ENCODE peak calls at places on chromosomes 12 and 14, in five cellular contexts. One of them, this sample, is unnamed.

GRCh38 chr12:24668563-24668962 is 280.3 kb downstream of the BCAT1 start:
- DNase-seq in heart right ventricle: no peak
- DNase-seq in spleen: no peak
- DNase-seq in colonic mucosa: no peak
- DNase-seq in H9: no peak
- DNase-seq in this sample: no peak

GRCh38 chr14:84445486-84445885 is 1084.5 kb upstream of the FLRT2 start:
- DNase-seq in heart right ventricle: no peak
- DNase-seq in spleen: no peak
- DNase-seq in colonic mucosa: no peak
- DNase-seq in H9: no peak
- DNase-seq in this sample: no peak

GRCh38 chr14:26191123-26191522 is 406.7 kb downstream of the NOVA1 start:
- DNase-seq in heart right ventricle: no peak
- DNase-seq in spleen: no peak
- DNase-seq in colonic mucosa: no peak
- DNase-seq in H9: no peak
- DNase-seq in this sample: no peak

GRCh38 chr14:98293527-98293926 is 978.5 kb downstream of the BCL11B start:
- DNase-seq in heart right ventricle: no peak
- DNase-seq in spleen: no peak
- DNase-seq in colonic mucosa: no peak
- DNase-seq in H9: no peak
- DNase-seq in this sample: peak; percentile 32

GRCh38 chr12:60176891-60177290 is 581.1 kb downstream of the SLC16A7 start:
- DNase-seq in heart right ventricle: no peak
- DNase-seq in spleen: no peak
- DNase-seq in colonic mucosa: no peak
- DNase-seq in H9: no peak
- DNase-seq in this sample: no peak

GRCh38 chr14:50659327-50659974 is 8.7 kb downstream of the SAV1 start:
- DNase-seq in heart right ventricle: peak; percentile 21
- DNase-seq in spleen: no peak
- DNase-seq in colonic mucosa: no peak
- DNase-seq in H9: no peak
- DNase-seq in this sample: peak; percentile 78

GRCh38 chr14:85764809-85765208 is 234.9 kb downstream of the FLRT2 start:
- DNase-seq in heart right ventricle: no peak
- DNase-seq in spleen: no peak
- DNase-seq in colonic mucosa: no peak
- DNase-seq in H9: no peak
- DNase-seq in this sample: no peak

GRCh38 chr14:69043598-69044267 is 64.6 kb upstream of the ACTN1 start:
- DNase-seq in heart right ventricle: peak; percentile 33
- DNase-seq in spleen: no peak
- DNase-seq in colonic mucosa: no peak
- DNase-seq in H9: no peak
- DNase-seq in this sample: no peak

GRCh38 chr12:126404293-126404851 is 1339.1 kb downstream of the AACS start:
- DNase-seq in heart right ventricle: no peak
- DNase-seq in spleen: no peak
- DNase-seq in colonic mucosa: no peak
- DNase-seq in H9: no peak
- DNase-seq in this sample: no peak

GRCh38 chr12:113786107-113786506 is 180.0 kb downstream of the RBM19 start:
- DNase-seq in heart right ventricle: no peak
- DNase-seq in spleen: no peak
- DNase-seq in colonic mucosa: no peak
- DNase-seq in H9: no peak
- DNase-seq in this sample: no peak

GRCh38 chr14:80615831-80616230 is 325.7 kb downstream of the CEP128 start:
- DNase-seq in heart right ventricle: no peak
- DNase-seq in spleen: no peak
- DNase-seq in colonic mucosa: no peak
- DNase-seq in H9: no peak
- DNase-seq in this sample: no peak

GRCh38 chr14:88005050-88005481 is at the start of gene GPR65:
- DNase-seq in heart right ventricle: no peak
- DNase-seq in spleen: no peak
- DNase-seq in colonic mucosa: no peak
- DNase-seq in H9: no peak
- DNase-seq in this sample: no peak

GRCh38 chr12:53180931-53181645 is 363 bp upstream of the CSAD start:
- DNase-seq in heart right ventricle: peak; percentile 75
- DNase-seq in spleen: peak; percentile 95
- DNase-seq in colonic mucosa: peak; percentile 72
- DNase-seq in H9: peak; percentile 79
- DNase-seq in this sample: peak; percentile 72

GRCh38 chr14:21924479-21924878 is 250.9 kb upstream of the OR4E1 start:
- DNase-seq in heart right ventricle: no peak
- DNase-seq in spleen: peak; percentile 87
- DNase-seq in colonic mucosa: no peak
- DNase-seq in H9: peak; percentile 46
- DNase-seq in this sample: no peak

GRCh38 chr12:66169221-66170170 is at the start of gene TMBIM4:
- DNase-seq in heart right ventricle: peak; percentile 91
- DNase-seq in spleen: peak; percentile 98
- DNase-seq in colonic mucosa: peak; percentile 91
- DNase-seq in H9: peak; percentile 92
- DNase-seq in this sample: peak; percentile 82

GRCh38 chr12:67648306-67649164 is at the start of gene DYRK2:
- DNase-seq in heart right ventricle: peak; percentile 79
- DNase-seq in spleen: peak; percentile 94
- DNase-seq in colonic mucosa: peak; percentile 80
- DNase-seq in H9: peak; percentile 78
- DNase-seq in this sample: peak; percentile 83
- TF ChIP-seq CTCF in heart right ventricle: peak; percentile 12
- TF ChIP-seq CTCF in spleen: no peak
- TF ChIP-seq CTCF in colonic mucosa: no peak
- TF ChIP-seq CTCF in H9: peak; percentile 16
- TF ChIP-seq CTCF in this sample: no peak

GRCh38 chr12:97557116-97557515 is 94.5 kb downstream of the RMST start:
- DNase-seq in heart right ventricle: no peak
- DNase-seq in spleen: no peak
- DNase-seq in colonic mucosa: no peak
- DNase-seq in H9: no peak
- DNase-seq in this sample: no peak
- H3K4me1 ChIP-seq in heart right ventricle: no peaks in the 10 kb centered on the region
- H3K4me1 ChIP-seq in spleen: no peaks in the 10 kb centered on the region
- H3K4me1 ChIP-seq in colonic mucosa: no peaks in the 10 kb centered on the region
- H3K4me1 ChIP-seq in H9: peaks cover 19% of the 10 kb centered on the region
- H3K4me1 ChIP-seq in this sample: no peaks in the 10 kb centered on the region

DNA sequence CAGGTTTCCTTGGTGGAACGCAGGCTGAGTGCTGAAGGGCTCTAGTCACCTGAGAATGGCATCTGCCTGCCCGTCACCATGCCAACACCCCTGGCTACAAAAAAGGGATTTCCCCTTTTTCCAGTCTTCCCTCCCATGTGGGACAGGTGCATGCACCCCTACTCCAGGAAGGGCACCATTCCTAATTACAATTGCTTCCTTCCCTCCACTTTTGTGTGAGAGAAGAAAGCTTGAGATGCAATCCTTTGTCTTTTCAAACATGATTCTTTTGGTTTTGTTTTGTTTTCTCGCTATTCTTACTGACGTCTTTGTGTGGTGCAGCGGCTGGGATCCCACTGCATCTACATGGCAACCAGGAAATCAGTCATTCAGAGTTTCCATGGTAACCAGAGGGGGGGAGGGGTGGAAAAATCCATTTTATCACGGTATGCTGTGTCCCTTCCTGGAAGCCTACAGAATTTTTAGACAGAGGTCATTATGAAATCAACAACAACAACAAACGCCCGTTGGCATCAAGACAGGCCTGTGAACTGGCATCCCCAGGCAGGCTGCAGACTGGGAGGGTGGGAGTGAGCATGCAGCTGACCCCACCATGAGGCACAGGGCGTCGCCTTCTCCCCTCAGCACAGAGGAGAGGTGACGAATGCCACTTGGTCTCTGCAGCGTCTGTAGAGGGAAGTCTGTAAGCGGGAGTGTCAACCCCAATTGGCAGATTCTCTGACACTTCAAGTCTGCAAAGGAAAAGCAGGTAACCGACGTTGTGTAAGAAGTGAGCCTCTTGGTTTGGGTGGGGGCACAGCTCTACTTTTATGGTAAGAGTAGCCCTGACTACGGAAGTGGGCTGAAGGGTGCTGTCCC is 13.6 kb upstream of the GNG2 start:
- DNase-seq in heart right ventricle: peak; percentile 61
- DNase-seq in spleen: peak; percentile 93
- DNase-seq in colonic mucosa: peak; percentile 67
- DNase-seq in H9: peak; percentile 81
- DNase-seq in this sample: no peak
- TF ChIP-seq CTCF in heart right ventricle: no peak
- TF ChIP-seq CTCF in spleen: no peak
- TF ChIP-seq CTCF in colonic mucosa: no peak
- TF ChIP-seq CTCF in H9: no peak
- TF ChIP-seq CTCF in this sample: no peak

DNA sequence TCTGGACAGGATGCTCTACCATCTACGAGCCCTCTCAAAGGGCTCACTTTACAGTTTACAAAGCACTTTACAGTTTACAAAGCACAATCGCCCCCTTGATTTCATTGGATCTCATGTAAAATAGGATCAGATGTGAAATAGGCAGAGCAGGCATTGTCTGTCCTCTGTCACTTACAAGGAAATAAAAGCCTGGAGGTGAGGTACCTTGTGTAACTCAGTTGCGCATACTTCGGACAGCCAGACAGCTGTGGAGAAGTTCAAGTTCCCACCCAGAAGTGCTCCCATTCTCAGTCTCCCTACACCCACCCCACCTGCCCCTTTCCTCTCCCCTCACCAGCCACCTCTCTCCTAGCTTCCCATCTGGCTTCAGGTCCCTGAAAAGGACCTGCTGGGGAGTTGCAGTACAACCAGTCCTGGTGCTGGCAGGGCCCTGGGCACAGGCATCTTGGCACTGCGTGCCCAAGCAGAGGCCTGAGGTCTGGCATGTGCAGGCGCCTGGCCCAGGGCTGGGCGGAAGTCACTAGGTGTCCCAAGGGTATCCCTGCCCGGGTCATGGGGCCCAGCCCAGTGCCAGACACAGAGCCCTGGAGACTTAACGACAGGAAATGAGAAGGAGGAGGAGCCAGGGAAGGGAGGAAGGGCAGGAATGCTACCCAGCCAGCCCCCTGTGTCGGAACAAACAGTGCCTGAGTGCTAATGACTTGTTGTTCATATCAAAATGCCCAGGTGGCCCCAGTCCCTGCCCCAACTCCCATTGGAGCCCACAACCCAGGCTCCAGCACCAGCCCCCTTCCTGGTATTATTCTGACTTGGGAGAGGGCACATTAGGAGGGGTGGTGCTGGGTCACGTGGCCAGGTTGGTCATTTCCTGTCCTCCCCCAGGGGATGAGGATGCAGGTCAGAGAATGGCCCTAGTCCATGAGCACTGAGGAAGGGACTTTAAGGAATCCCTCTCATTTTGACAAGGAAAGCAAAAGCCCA is 5.4 kb downstream of the RAPGEF3 start:
- DNase-seq in heart right ventricle: peak; percentile 84
- DNase-seq in spleen: peak; percentile 88
- DNase-seq in colonic mucosa: peak; percentile 76
- DNase-seq in H9: peak; percentile 94
- DNase-seq in this sample: peak; percentile 53
- H3K4me1 ChIP-seq in heart right ventricle: peaks cover 46% of the 10 kb centered on the region
- H3K4me1 ChIP-seq in spleen: peaks cover 41% of the 10 kb centered on the region
- H3K4me1 ChIP-seq in colonic mucosa: peaks cover 27% of the 10 kb centered on the region
- H3K4me1 ChIP-seq in H9: peaks cover 23% of the 10 kb centered on the region
- H3K4me1 ChIP-seq in this sample: peaks cover 51% of the 10 kb centered on the region

GRCh38 chr14:57179273-57179672 is 89.4 kb downstream of the EXOC5 start:
- DNase-seq in heart right ventricle: no peak
- DNase-seq in spleen: no peak
- DNase-seq in colonic mucosa: no peak
- DNase-seq in H9: peak; percentile 33
- DNase-seq in this sample: no peak

DNA sequence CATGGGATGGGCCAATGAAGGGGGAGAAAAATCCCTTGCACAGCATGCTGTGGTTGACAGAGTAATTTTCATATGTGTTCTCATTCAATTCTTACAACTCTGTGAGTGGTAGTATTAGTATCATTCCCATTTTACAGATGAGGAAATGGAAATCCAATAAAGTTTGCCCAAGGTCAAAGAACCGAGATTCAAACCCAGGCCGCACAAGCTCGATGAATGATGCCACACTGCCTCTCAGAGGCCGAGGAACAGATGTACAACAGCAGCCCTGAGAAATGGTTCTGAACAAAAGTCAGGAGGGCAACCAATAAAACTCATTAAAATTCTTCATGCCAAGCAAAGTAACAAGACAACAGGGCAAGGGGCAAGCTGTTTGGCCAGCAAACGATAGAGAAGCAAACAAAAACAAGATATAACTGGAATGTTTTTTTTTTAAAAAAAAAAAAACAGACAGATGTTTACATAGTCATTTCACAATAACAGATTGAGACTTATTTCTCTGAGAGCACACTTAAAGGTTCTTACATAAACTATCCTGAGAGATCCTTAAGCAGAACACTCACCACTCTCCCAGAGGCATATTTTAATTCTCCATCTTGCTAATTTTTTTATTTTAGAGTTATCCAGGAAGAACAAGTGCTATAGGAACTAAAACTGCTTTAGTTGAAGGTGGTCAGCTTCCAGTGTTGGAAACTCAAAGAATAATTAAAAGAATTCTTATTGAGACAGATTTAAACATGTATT is 85.8 kb downstream of the EXOC5 start:
- DNase-seq in heart right ventricle: no peak
- DNase-seq in spleen: no peak
- DNase-seq in colonic mucosa: no peak
- DNase-seq in H9: peak; percentile 35
- DNase-seq in this sample: peak; percentile 6
- TF ChIP-seq CTCF in heart right ventricle: no peak
- TF ChIP-seq CTCF in spleen: no peak
- TF ChIP-seq CTCF in colonic mucosa: no peak
- TF ChIP-seq CTCF in H9: peak; percentile 88
- TF ChIP-seq CTCF in this sample: no peak

GRCh38 chr14:101975231-101975630 is 10.9 kb downstream of the DYNC1H1 start:
- DNase-seq in heart right ventricle: no peak
- DNase-seq in spleen: no peak
- DNase-seq in colonic mucosa: no peak
- DNase-seq in H9: no peak
- DNase-seq in this sample: no peak
- H3K4me1 ChIP-seq in heart right ventricle: peaks cover 37% of the 10 kb centered on the region
- H3K4me1 ChIP-seq in spleen: peaks cover 21% of the 10 kb centered on the region
- H3K4me1 ChIP-seq in colonic mucosa: peaks cover 7% of the 10 kb centered on the region
- H3K4me1 ChIP-seq in H9: no peaks in the 10 kb centered on the region
- H3K4me1 ChIP-seq in this sample: peaks cover 33% of the 10 kb centered on the region

This sample was measured in body of pancreas.